ENCODE peak calls at places on chromosomes 5 and 9, in four cellular contexts. J is GM12878, E is HepG2, P is K562. L is an unnamed sample.

GRCh38 chr9:37485389-37486255 is at the start of gene POLR1E:
- DNase-seq in P (peak; percentile 100), E (peak; percentile 92), J (peak; percentile 85), L (peak; percentile 96)

GRCh38 chr5:168066536-168067208 is 224.8 kb upstream of the WWC1 start:
- DNase-seq in P (no peak), E (no peak), J (no peak), L (no peak)

GRCh38 chr5:176790921-176791320 is 19.4 kb upstream of the UNC5A start:
- DNase-seq in J (no peak), P (no peak), E (no peak), L (no peak)

GRCh38 chr5:10308844-10309243 is 1.1 kb upstream of the CMBL start:
- DNase-seq in P (peak; percentile 45), J (no peak), E (no peak), L (no peak)

GRCh38 chr5:159310492-159310891 is 19.8 kb downstream of the IL12B start:
- DNase-seq in P (no peak), E (no peak), J (no peak), L (peak; percentile 70)

GRCh38 chr5:126998201-126998631 is 32.1 kb downstream of the MARCHF3 start:
- DNase-seq in E (no peak), J (peak; percentile 35), P (no peak), L (no peak)

GRCh38 chr9:127806871-127807270 is 4.2 kb downstream of the FPGS start:
- DNase-seq in J (no peak), E (no peak), P (no peak), L (no peak)

GRCh38 chr9:100457517-100457916 is 15.4 kb upstream of the TMEFF1 start:
- DNase-seq in E (no peak), J (no peak), P (no peak), L (no peak)

GRCh38 chr5:1667648-1668140 is 131.9 kb downstream of the MRPL36 start:
- DNase-seq in P (no peak), J (no peak), E (no peak), L (peak; percentile 30)

GRCh38 chr5:73193592-73193991 is 20.6 kb downstream of the TMEM174 start:
- DNase-seq in J (no peak), E (no peak), P (no peak), L (no peak)

GRCh38 chr5:73189816-73190451 is 16.9 kb downstream of the TMEM174 start:
- DNase-seq in P (no peak), J (no peak), E (no peak), L (peak; percentile 50)

GRCh38 chr5:73196201-73196600 is 23.2 kb downstream of the TMEM174 start:
- DNase-seq in J (no peak), P (no peak), E (no peak), L (no peak)

GRCh38 chr5:73188764-73189521 is 15.9 kb downstream of the TMEM174 start:
- DNase-seq in P (no peak), E (no peak), J (no peak), L (no peak)

GRCh38 chr5:73192375-73192774 is 19.4 kb downstream of the TMEM174 start:
- DNase-seq in E (no peak), J (no peak), P (no peak), L (no peak)
- TF ChIP-seq USF2 in E (no peak), J (no peak), P (no peak), L (no peak)

DNA sequence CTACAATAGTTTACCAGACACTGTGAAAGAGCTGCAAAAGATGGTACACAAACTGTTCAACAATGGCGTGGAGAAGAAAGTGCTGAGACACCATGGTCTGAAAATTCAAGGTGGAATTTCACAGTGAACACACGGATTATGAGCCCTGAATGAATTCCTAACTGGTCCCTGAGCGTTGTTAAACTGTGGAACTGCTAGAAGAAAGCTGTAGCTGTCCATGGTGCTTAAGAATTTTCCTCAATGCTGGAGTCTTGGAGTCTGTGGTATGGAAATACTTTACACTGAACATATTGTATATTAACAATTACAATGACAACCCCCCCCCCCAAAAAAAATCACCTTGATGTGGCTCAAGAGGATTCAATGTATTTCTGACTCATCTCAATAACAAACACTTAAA is 68.5 kb downstream of the SLC24A2 start:
- DNase-seq in E (peak; percentile 26), P (no peak), J (no peak), L (no peak)
- TF ChIP-seq CREB1 in E (no peak), P (no peak), J (no peak), L (no peak)

DNA sequence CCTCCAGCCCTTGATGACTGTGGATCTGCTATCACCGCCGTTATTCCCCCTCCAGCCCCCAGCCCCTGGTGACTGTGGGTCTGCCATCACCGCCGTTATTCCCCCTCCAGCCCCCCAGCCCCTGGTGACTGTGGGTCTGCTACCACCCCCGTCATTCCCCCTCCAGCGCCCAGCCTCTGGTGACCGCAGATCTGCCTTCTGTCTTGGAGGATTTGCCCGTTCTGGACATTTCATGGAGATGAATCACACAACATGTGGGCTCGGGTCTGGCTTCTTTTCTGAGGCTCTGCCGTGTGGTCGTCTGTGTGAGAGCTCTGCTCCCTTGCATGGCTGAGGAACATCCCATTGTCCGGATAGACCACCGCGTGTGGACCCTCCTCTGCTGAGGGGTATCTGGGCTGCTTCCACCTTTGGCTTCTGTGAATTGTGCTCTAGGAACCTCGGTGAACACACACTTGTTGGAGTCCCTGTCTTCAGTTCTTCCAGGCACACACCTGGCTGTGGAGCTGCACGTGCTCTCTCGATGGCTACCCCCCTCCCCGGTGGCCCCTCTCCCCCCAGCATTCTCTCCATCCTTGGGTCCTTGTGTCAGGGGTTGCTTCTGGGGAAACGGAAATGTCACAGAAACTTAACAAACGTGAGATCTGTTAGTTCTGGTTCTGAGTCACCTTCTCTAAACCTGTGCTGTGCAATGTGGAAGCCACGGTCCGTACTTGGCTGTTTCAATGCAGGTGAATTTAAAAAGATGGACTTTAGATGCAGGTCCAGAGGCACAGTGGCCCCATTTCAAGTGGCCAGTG is 105.3 kb upstream of the COL5A1 start:
- DNase-seq in P (no peak), E (no peak), J (no peak), L (no peak)
- TF ChIP-seq NR2C2 in P (no peak), E (no peak), J (no peak), L (no peak)

DNA sequence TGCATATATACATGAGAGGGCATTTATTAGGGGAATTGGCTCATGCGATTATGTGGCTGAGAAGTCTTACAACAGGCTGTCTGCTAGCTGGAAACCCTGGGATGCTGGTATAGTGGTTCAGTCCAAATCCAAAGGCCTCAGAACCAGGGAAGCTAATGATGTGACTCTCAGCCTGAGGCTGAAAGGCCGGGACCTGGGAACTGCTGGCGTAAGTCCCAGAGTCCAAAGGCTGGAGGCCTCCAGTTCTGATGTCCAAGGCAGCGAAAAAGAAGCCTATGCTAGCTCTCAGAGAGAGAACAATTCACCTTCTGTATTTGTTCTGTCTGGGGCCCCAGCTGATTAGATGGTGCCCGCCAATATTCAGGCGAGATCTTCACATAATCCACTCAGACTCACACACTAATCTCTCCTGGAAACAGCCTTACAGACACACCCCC is 84.1 kb downstream of the KIAA1958 start:
- DNase-seq in P (no peak), E (peak; percentile 89), J (no peak), L (no peak)
- TF ChIP-seq USF2 in P (no peak), E (no peak), J (no peak), L (no peak)

DNA sequence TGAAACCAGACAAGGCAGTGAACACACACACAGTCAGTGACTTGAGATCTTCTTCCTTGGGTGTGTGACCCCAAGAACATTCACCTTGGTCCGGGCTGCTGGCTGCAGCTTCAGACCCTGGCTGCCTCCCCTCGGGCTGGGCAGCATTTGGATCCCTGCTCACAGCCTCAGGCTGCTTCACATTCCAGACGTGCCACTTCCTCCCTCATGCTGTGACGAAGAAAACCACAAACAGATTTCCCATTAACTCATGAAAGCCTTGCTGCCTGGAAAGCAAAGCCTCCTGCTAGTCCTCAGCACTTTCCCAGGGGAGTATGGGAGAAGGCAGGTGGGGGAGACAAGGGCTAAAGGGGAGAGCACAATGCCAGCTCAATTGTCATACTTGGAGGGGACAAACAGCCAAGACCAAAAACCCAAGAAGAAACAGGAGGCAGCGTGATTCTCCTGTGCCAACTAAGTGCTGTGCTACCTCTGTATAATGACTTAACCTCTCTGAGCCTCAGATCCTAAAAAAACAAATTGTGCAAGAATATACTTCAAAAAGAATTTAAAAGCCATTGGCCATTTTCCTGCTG is 594.6 kb upstream of the BRINP1 start:
- DNase-seq in J (no peak), P (no peak), E (peak; percentile 39), L (peak; percentile 78)
- TF ChIP-seq CREB1 in J (no peak), P (no peak), E (no peak), L (peak; percentile 32)